ENCODE peak calls at places on chromosomes 11 and 22, in nine cellular contexts. V, Q, T, R, C, X, U, A and P are unnamed samples.
A peak's percentile ranks its signal among the peaks of the same experiment; 100 is the strongest.

GRCh38 chr11:86446924-86447285 is 72.2 kb downstream of the CCDC81 start:
- DNase-seq in V (no peak), Q (no peak), T (no peak), R (no peak), C (no peak), X (no peak), U (no peak), A (no peak), P (no peak)

GRCh38 chr11:114290503-114291239 is 5.5 kb upstream of the NNMT start:
- DNase-seq in V (no peak), Q (no peak), T (no peak), R (no peak), C (no peak), X (no peak), U (no peak), A (no peak), P (no peak)

GRCh38 chr11:102312656-102313055 is 4.6 kb upstream of the BIRC3 start:
- DNase-seq in V (no peak), Q (no peak), T (no peak), R (no peak), C (peak; percentile 64), X (no peak), U (no peak), A (peak; percentile 54), P (no peak)

GRCh38 chr11:73598719-73599379 is 937 bp upstream of the FAM168A start:
- DNase-seq in V (no peak), Q (no peak), T (no peak), R (no peak), C (no peak), X (no peak), U (no peak), A (no peak), P (no peak)

GRCh38 chr22:48185656-48186055 is 1423.2 kb downstream of the TBC1D22A start:
- DNase-seq in V (no peak), Q (peak; percentile 9), T (no peak), R (no peak), C (no peak), X (no peak), U (no peak), A (no peak), P (no peak)

GRCh38 chr11:27933992-27934829 is 173.7 kb downstream of the KIF18A start:
- DNase-seq in V (no peak), Q (peak; percentile 82), T (no peak), R (no peak), C (peak; percentile 93), X (no peak), U (no peak), A (peak; percentile 100), P (peak; percentile 26)

GRCh38 chr11:9951714-9952275 is 287.9 kb downstream of the SWAP70 start:
- DNase-seq in V (no peak), Q (no peak), T (no peak), R (no peak), C (no peak), X (no peak), U (no peak), A (no peak), P (no peak)

GRCh38 chr22:42142771-42143461 is 12.3 kb upstream of the CYP2D6 start:
- DNase-seq in V (no peak), Q (no peak), T (no peak), R (no peak), C (no peak), X (no peak), U (no peak), A (no peak), P (no peak)

GRCh38 chr11:77075425-77075905 is 8.7 kb downstream of the CAPN5 start:
- DNase-seq in V (no peak), Q (no peak), T (no peak), R (no peak), C (no peak), X (no peak), U (no peak), A (no peak), P (no peak)

GRCh38 chr11:77065878-77066228 is 918 bp upstream of the CAPN5 start:
- DNase-seq in V (no peak), Q (peak; percentile 37), T (peak; percentile 14), R (no peak), C (peak; percentile 83), X (no peak), U (no peak), A (no peak), P (no peak)

GRCh38 chr22:23382796-23383195 is 197.3 kb downstream of the IGLL1 start:
- DNase-seq in V (no peak), Q (no peak), T (no peak), R (no peak), C (no peak), X (no peak), U (no peak), A (no peak), P (no peak)

GRCh38 chr11:79610139-79610538 is 169.3 kb upstream of the TENM4 start:
- DNase-seq in V (no peak), Q (no peak), T (no peak), R (no peak), C (no peak), X (no peak), U (no peak), A (no peak), P (no peak)

GRCh38 chr11:27307232-27307631 is 55.8 kb downstream of the CCDC34 start:
- DNase-seq in V (no peak), Q (no peak), T (no peak), R (no peak), C (no peak), X (no peak), U (no peak), A (no peak), P (no peak)

GRCh38 chr22:45290410-45290936 is 5.7 kb downstream of the UPK3A start:
- DNase-seq in V (no peak), Q (peak; percentile 65), T (no peak), R (no peak), C (peak; percentile 64), X (no peak), U (no peak), A (peak; percentile 67), P (peak; percentile 64)

GRCh38 chr11:62125881-62126280 is 2.1 kb downstream of the INCENP start:
- DNase-seq in V (no peak), Q (no peak), T (no peak), R (no peak), C (no peak), X (no peak), U (no peak), A (no peak), P (peak; percentile 29)

GRCh38 chr11:9473408-9473807 is 12.6 kb downstream of the ZNF143 start:
- DNase-seq in V (no peak), Q (peak; percentile 35), T (no peak), R (no peak), C (no peak), X (no peak), U (no peak), A (no peak), P (no peak)